ENCODE peak calls at places on chromosomes 6 and 20, in five cellular contexts. One of them, this sample, is unnamed.

GRCh38 chr6:169933839-169934698 is 182.6 kb downstream of the ERMARD start:
- DNase-seq in endothelial cell: no peak
- DNase-seq in EH: no peak
- DNase-seq in ecto neural progenitor cell: no peak
- DNase-seq in NCI-H1417: no peak
- DNase-seq in this sample: no peak

GRCh38 chr20:219290-220115 is 7.6 kb upstream of the DEFB129 start:
- DNase-seq in endothelial cell: peak
- DNase-seq in EH: peak
- DNase-seq in ecto neural progenitor cell: no peak
- DNase-seq in NCI-H1417: peak
- DNase-seq in this sample: peak

GRCh38 chr6:83514877-83515466 is 2.6 kb downstream of the PRSS35 start:
- DNase-seq in endothelial cell: peak
- DNase-seq in EH: peak
- DNase-seq in ecto neural progenitor cell: no peak
- DNase-seq in NCI-H1417: peak
- DNase-seq in this sample: peak

GRCh38 chr6:43246301-43247114 is 3.2 kb downstream of the TTBK1 start:
- DNase-seq in endothelial cell: peak
- DNase-seq in EH: no peak
- DNase-seq in ecto neural progenitor cell: peak
- DNase-seq in NCI-H1417: peak
- DNase-seq in this sample: no peak

GRCh38 chr6:84197708-84198107 is 29.7 kb downstream of the CEP162 start:
- DNase-seq in endothelial cell: no peak
- DNase-seq in EH: peak
- DNase-seq in ecto neural progenitor cell: no peak
- DNase-seq in NCI-H1417: no peak
- DNase-seq in this sample: no peak

GRCh38 chr6:106444777-106445507 is 84.4 kb downstream of the CRYBG1 start:
- DNase-seq in endothelial cell: peak
- DNase-seq in EH: peak
- DNase-seq in ecto neural progenitor cell: no peak
- DNase-seq in NCI-H1417: peak
- DNase-seq in this sample: peak

GRCh38 chr6:5123296-5124135 is 38.4 kb downstream of the PPP1R3G start:
- DNase-seq in endothelial cell: no peak
- DNase-seq in EH: no peak
- DNase-seq in ecto neural progenitor cell: no peak
- DNase-seq in NCI-H1417: no peak
- DNase-seq in this sample: no peak

GRCh38 chr6:3777695-3778461 is 26.4 kb upstream of the PXDC1 start:
- DNase-seq in endothelial cell: no peak
- DNase-seq in EH: no peak
- DNase-seq in ecto neural progenitor cell: no peak
- DNase-seq in NCI-H1417: no peak
- DNase-seq in this sample: no peak

GRCh38 chr6:143293526-143293925 is 157.0 kb downstream of the ADAT2 start:
- DNase-seq in endothelial cell: no peak
- DNase-seq in EH: no peak
- DNase-seq in ecto neural progenitor cell: no peak
- DNase-seq in NCI-H1417: no peak
- DNase-seq in this sample: no peak

GRCh38 chr20:39333211-39333610 is 371.1 kb downstream of the DHX35 start:
- DNase-seq in endothelial cell: no peak
- DNase-seq in EH: no peak
- DNase-seq in ecto neural progenitor cell: no peak
- DNase-seq in NCI-H1417: no peak
- DNase-seq in this sample: no peak

GRCh38 chr20:3846378-3846739 is 275 bp upstream of the MAVS start:
- DNase-seq in endothelial cell: no peak
- DNase-seq in EH: no peak
- DNase-seq in ecto neural progenitor cell: no peak
- DNase-seq in NCI-H1417: no peak
- DNase-seq in this sample: no peak

GRCh38 chr6:142885182-142885867 is 59.7 kb downstream of the HIVEP2 start:
- DNase-seq in endothelial cell: peak
- DNase-seq in EH: peak
- DNase-seq in ecto neural progenitor cell: no peak
- DNase-seq in NCI-H1417: peak
- DNase-seq in this sample: no peak

GRCh38 chr6:47083586-47084047 is 41.5 kb upstream of the ADGRF1 start:
- DNase-seq in endothelial cell: no peak
- DNase-seq in EH: peak
- DNase-seq in ecto neural progenitor cell: no peak
- DNase-seq in NCI-H1417: peak
- DNase-seq in this sample: peak

GRCh38 chr6:44176935-44177509 is 18.4 kb downstream of the CAPN11 start:
- DNase-seq in endothelial cell: no peak
- DNase-seq in EH: no peak
- DNase-seq in ecto neural progenitor cell: no peak
- DNase-seq in NCI-H1417: no peak
- DNase-seq in this sample: no peak

GRCh38 chr6:140434761-140435160 is 1060.3 kb upstream of the CITED2 start:
- DNase-seq in endothelial cell: no peak
- DNase-seq in EH: peak
- DNase-seq in ecto neural progenitor cell: no peak
- DNase-seq in NCI-H1417: no peak
- DNase-seq in this sample: no peak

GRCh38 chr20:49700411-49701185 is 13.1 kb downstream of the B4GALT5 start:
- DNase-seq in endothelial cell: no peak
- DNase-seq in EH: peak
- DNase-seq in ecto neural progenitor cell: no peak
- DNase-seq in NCI-H1417: no peak
- DNase-seq in this sample: no peak

GRCh38 chr6:105753184-105754097 is 332.7 kb upstream of the PRDM1 start:
- DNase-seq in endothelial cell: no peak
- DNase-seq in EH: peak
- DNase-seq in ecto neural progenitor cell: no peak
- DNase-seq in NCI-H1417: peak
- DNase-seq in this sample: peak

GRCh38 chr6:31576897-31577341 is 1.6 kb downstream of the TNF start:
- DNase-seq in endothelial cell: no peak
- DNase-seq in EH: no peak
- DNase-seq in ecto neural progenitor cell: no peak
- DNase-seq in NCI-H1417: no peak
- DNase-seq in this sample: no peak

GRCh38 chr6:169115632-169116031 is 138.0 kb downstream of the THBS2 start:
- DNase-seq in endothelial cell: no peak
- DNase-seq in EH: peak
- DNase-seq in ecto neural progenitor cell: no peak
- DNase-seq in NCI-H1417: no peak
- DNase-seq in this sample: no peak

GRCh38 chr6:148608211-148608951 is 138.4 kb upstream of the UST start:
- DNase-seq in endothelial cell: no peak
- DNase-seq in EH: peak
- DNase-seq in ecto neural progenitor cell: no peak
- DNase-seq in NCI-H1417: no peak
- DNase-seq in this sample: no peak

This sample was measured in COR-L47.